ENCODE peak calls at places on chromosomes 12 and 14, in eight cellular contexts. J is sigmoid colon, C is bronchial epithelial cell, Q is AG10803, Y is kidney epithelial cell, N is AG09309, E is upper lobe of right lung, P is heart right ventricle. V is an unnamed sample.

GRCh38 chr12:6376079-6376941 is 947 bp upstream of the SCNN1A start:
- DNase-seq in Q (peak; percentile 68), P (no peak), Y (peak; percentile 31), C (peak; percentile 57), N (no peak), E (peak; percentile 93), J (peak; percentile 85), V (peak; percentile 73)

GRCh38 chr12:120763250-120763649 is 37.6 kb downstream of the ACADS start:
- DNase-seq in E (no peak), N (no peak), J (no peak), C (no peak), Y (no peak), Q (no peak), P (no peak), V (no peak)

GRCh38 chr12:67630373-67631088 is 18.0 kb upstream of the DYRK2 start:
- DNase-seq in Y (peak; percentile 34), E (peak; percentile 67), Q (no peak), P (peak; percentile 21), N (no peak), C (no peak), J (no peak), V (peak; percentile 52)

GRCh38 chr14:101960225-101960624 is 4.1 kb upstream of the DYNC1H1 start:
- DNase-seq in C (no peak), Y (no peak), P (no peak), J (no peak), E (no peak), N (no peak), Q (no peak), V (no peak)

GRCh38 chr12:111268738-111269572 is 99.9 kb downstream of the PHETA1 start:
- DNase-seq in N (no peak), E (no peak), J (no peak), C (no peak), P (no peak), Y (no peak), Q (no peak), V (peak; percentile 11)

GRCh38 chr12:79409562-79409961 is 281.2 kb downstream of the PAWR start:
- DNase-seq in E (no peak), Q (peak; percentile 86), N (no peak), Y (peak; percentile 39), C (peak; percentile 61), P (no peak), J (no peak), V (peak; percentile 94)

GRCh38 chr12:31650927-31651326 is 8.6 kb upstream of the ETFBKMT start:
- DNase-seq in J (no peak), C (peak; percentile 18), Q (peak; percentile 33), N (no peak), P (no peak), Y (peak; percentile 49), E (no peak), V (no peak)

GRCh38 chr14:29518335-29518734 is 409.3 kb downstream of the PRKD1 start:
- DNase-seq in E (no peak), C (peak; percentile 7), P (no peak), J (no peak), Y (no peak), Q (peak; percentile 21), N (no peak), V (peak; percentile 54)

DNA sequence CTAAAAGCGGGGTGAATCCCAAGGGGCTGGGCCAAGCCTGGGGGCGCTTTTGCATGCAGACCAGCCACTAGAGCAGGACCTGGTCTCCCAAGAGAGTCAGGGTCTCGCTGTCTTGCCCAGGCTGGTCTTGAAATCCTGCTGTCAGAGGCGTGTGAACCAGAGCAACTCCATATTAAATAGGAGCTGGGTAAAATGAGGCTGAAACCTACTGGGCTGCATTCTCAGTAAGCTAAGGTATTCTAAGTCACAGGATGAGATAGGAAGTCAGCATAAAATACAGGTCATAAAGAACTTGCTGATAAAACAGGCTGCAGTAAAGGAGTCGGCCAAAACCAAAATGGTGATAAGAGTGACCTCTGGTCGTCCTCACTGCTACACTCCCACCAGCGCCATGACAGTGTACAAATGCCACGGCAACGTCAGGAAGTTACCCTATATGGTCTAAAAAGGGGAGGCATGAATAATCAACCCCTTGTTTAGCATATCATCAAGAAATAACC is 13.5 kb upstream of the DPF3 start:
- DNase-seq in Y (no peak), C (no peak), J (no peak), N (no peak), E (no peak), P (no peak), Q (no peak), V (peak; percentile 27)
- H3K4me3 ChIP-seq in Y (no peak overlapping the region), C (no peak overlapping the region), J (no peak overlapping the region), N (no peak overlapping the region), E (no peak overlapping the region), P (no peak overlapping the region), Q (no peak overlapping the region), V (no peak overlapping the region)

GRCh38 chr14:105315941-105316562 is 1.5 kb downstream of the PACS2 start:
- DNase-seq in P (no peak), J (no peak), C (no peak), E (no peak), N (no peak), Y (no peak), Q (no peak), V (no peak)

GRCh38 chr14:105313381-105314286 is 914 bp upstream of the PACS2 start:
- DNase-seq in J (no peak), Q (peak; percentile 40), C (no peak), Y (no peak), P (no peak), N (no peak), E (no peak), V (no peak)

GRCh38 chr14:105316563-105316941 is 2.0 kb downstream of the PACS2 start:
- DNase-seq in Q (no peak), N (no peak), E (no peak), C (no peak), P (no peak), Y (no peak), J (no peak), V (no peak)

GRCh38 chr14:105314287-105315185 is at the start of gene PACS2:
- DNase-seq in J (peak; percentile 88), N (peak; percentile 23), C (peak; percentile 46), P (peak; percentile 84), E (peak; percentile 87), Q (peak; percentile 82), Y (no peak), V (peak; percentile 88)

DNA sequence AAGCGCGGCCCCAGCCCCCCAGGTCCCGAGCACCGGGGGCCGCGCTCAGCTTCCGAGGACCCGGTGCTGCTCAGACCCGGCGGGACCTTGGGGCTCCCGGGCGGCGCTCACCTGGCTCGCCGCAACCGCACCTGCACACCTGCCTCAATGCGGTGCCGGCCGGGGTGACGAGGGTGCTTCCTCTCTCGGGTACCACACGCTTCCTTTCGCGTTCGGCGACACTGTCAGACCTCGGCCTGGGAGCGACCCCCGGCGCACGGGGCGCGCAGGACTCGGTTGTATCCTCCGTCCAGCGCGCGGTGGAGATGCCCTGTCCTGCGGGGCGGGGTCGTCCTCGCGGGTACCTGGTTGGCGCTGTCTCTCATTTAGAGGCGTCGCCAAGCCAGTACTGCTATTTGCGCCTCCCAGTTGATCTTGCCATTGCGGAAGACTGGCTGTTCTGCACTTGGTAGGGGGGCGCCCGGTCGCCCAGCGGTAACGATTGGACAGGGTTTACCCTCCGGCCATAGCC is 718 bp downstream of the PACS2 start:
- DNase-seq in C (peak; percentile 20), J (no peak), Y (no peak), P (no peak), E (peak; percentile 77), N (no peak), Q (peak; percentile 23), V (peak; percentile 45)
- TF ChIP-seq CTCF in C (no peak), J (no peak), Y (no peak), P (no peak), E (no peak), N (no peak), Q (no peak), V (no peak)

GRCh38 chr12:94150483-94151225 is 2.3 kb downstream of the PLXNC1 start:
- DNase-seq in J (no peak), P (peak; percentile 22), Q (no peak), C (no peak), E (peak; percentile 71), N (no peak), Y (no peak), V (no peak)

GRCh38 chr12:94149781-94150482 is 1.6 kb downstream of the PLXNC1 start:
- DNase-seq in P (peak; percentile 38), E (peak; percentile 71), Q (no peak), Y (no peak), N (no peak), J (peak; percentile 71), C (no peak), V (peak; percentile 62)

GRCh38 chr12:94147377-94147990 is 893 bp upstream of the PLXNC1 start:
- DNase-seq in J (no peak), Y (no peak), P (no peak), E (no peak), N (no peak), Q (no peak), C (no peak), V (no peak)

GRCh38 chr12:94147991-94148840 is at the start of gene PLXNC1:
- DNase-seq in P (peak; percentile 63), E (peak; percentile 82), C (no peak), J (no peak), Q (peak; percentile 52), Y (no peak), N (no peak), V (peak; percentile 67)

DNA sequence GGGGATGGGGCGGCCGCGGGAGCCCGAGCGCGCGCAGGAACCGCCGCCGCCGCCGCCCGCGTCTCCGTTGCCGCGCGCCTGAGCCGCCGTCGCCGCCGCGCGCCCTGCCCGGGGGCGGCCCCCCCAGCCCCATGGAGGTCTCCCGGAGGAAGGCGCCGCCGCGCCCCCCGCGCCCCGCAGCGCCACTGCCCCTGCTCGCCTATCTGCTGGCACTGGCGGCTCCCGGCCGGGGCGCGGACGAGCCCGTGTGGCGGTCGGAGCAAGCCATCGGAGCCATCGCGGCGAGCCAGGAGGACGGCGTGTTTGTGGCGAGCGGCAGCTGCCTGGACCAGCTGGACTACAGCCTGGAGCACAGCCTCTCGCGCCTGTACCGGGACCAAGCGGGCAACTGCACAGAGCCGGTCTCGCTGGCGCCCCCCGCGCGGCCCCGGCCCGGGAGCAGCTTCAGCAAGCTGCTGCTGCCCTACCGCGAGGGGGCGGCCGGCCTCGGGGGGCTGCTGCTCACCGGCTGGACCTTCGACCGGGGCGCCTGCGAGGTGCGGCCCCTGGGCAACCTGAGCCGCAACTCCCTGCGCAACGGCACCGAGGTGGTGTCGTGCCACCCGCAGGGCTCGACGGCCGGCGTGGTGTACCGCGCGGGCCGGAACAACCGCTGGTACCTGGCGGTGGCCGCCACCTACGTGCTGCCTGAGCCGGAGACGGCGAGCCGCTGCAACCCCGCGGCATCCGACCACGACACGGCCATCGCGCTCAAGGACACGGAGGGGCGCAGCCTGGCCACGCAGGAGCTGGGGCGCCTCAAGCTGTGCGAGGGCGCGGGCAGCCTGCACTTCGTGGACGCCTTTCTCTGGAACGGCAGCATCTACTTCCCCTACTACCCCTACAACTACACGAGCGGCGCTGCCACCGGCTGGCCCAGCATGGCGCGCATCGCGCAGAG is 734 bp downstream of the PLXNC1 start:
- DNase-seq in J (no peak), E (no peak), Y (no peak), C (no peak), Q (peak; percentile 40), N (no peak), P (peak; percentile 45), V (peak; percentile 60)
- H3K4me3 ChIP-seq in J (peak overlapping the region; percentile 59), E (peak overlapping the region; percentile 61), Y (peak overlapping the region; percentile 40), C (peak overlapping the region; percentile 22), Q (peak overlapping the region; percentile 45), N (peak overlapping the region; percentile 30), P (peak overlapping the region; percentile 63), V (peak overlapping the region; percentile 59)

DNA sequence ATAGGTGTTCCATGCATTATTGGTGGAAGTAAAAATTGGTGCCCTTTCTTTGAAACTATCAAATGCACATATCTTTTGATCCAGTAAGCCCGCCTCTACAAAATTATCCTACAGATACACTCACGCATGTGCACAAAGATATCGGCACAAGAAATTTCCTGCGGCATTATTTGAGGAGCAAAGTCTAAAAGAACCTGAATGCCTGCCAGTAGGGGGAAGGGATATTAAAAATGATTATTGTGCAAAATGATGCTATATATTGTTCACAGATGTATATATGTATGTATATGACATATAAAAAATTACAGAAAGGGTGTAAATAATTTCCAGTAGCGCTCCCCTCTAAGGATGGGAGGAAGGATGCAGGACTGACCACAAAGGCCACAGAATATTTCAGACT is 24.7 kb upstream of the ADIPOR2 start:
- DNase-seq in P (no peak), Y (no peak), J (no peak), C (no peak), N (no peak), Q (no peak), E (no peak), V (no peak)
- TF ChIP-seq CTCF in P (no peak), Y (no peak), J (no peak), C (no peak), N (no peak), Q (no peak), E (no peak), V (no peak)